ENCODE peak calls at places on chromosomes 13 and 19, in six cellular contexts. Q is trophoblast cell, I is neuronal stem cell, Z is H9, M is IMR-90, U is mesenchymal stem cell. T is an unnamed sample.

GRCh38 chr13:71865858-71866172 is 1.2 kb downstream of the DACH1 start:
- DNase-seq in Q (no peak), I (no peak), Z (peak; percentile 36), M (no peak), U (peak; percentile 43), T (no peak)

GRCh38 chr19:18167975-18168645 is 5.5 kb upstream of the IFI30 start:
- DNase-seq in Q (peak; percentile 51), I (no peak), Z (no peak), M (peak; percentile 16), U (peak; percentile 47), T (peak; percentile 84)

GRCh38 chr19:5799247-5800241 is 5.3 kb upstream of the NRTN start:
- DNase-seq in Q (no peak), I (no peak), Z (no peak), M (no peak), U (no peak), T (no peak)

GRCh38 chr13:109821038-109821545 is 34.7 kb upstream of the IRS2 start:
- DNase-seq in Q (no peak), I (no peak), Z (no peak), M (no peak), U (no peak), T (no peak)

GRCh38 chr19:33193864-33194362 is at the start of gene LRP3:
- DNase-seq in Q (peak; percentile 19), I (no peak), Z (no peak), M (peak; percentile 11), U (peak; percentile 34), T (no peak)

GRCh38 chr19:38076337-38076736 is 147.7 kb downstream of the DPF1 start:
- DNase-seq in Q (no peak), I (no peak), Z (no peak), M (no peak), U (no peak), T (no peak)

GRCh38 chr13:77124423-77124822 is 97.5 kb upstream of the FBXL3 start:
- DNase-seq in Q (no peak), I (no peak), Z (no peak), M (no peak), U (no peak), T (no peak)

GRCh38 chr13:30804474-30804873 is 69.1 kb downstream of the ALOX5AP start:
- DNase-seq in Q (no peak), I (no peak), Z (no peak), M (no peak), U (no peak), T (no peak)

GRCh38 chr19:23440791-23441190 is 45.5 kb upstream of the ZNF91 start:
- DNase-seq in Q (peak; percentile 37), I (no peak), Z (peak; percentile 46), M (no peak), U (no peak), T (peak; percentile 68)

GRCh38 chr19:4660181-4660791 is 9.9 kb downstream of the MYDGF start:
- DNase-seq in Q (peak; percentile 66), I (no peak), Z (peak; percentile 83), M (no peak), U (peak; percentile 22), T (peak; percentile 67)

GRCh38 chr13:51148952-51149573 is 38.0 kb upstream of the C13orf42 start:
- DNase-seq in Q (peak; percentile 41), I (peak; percentile 51), Z (peak; percentile 86), M (peak; percentile 45), U (peak; percentile 54), T (peak; percentile 66)

GRCh38 chr19:31340059-31341025 is 8.9 kb downstream of the TSHZ3 start:
- DNase-seq in Q (no peak), I (no peak), Z (peak; percentile 27), M (peak; percentile 62), U (peak; percentile 42), T (no peak)

GRCh38 chr19:52957591-52957990 is 5.1 kb downstream of the ZNF816 start:
- DNase-seq in Q (no peak), I (no peak), Z (no peak), M (no peak), U (no peak), T (no peak)

GRCh38 chr13:110305949-110306339 is 1.0 kb downstream of the COL4A1 start:
- DNase-seq in Q (no peak), I (no peak), Z (peak; percentile 13), M (no peak), U (peak; percentile 40), T (no peak)

GRCh38 chr13:76225815-76226489 is 589.8 kb downstream of the LMO7 start:
- DNase-seq in Q (peak; percentile 34), I (peak; percentile 6), Z (no peak), M (peak; percentile 90), U (peak; percentile 92), T (no peak)

GRCh38 chr19:17035842-17036424 is 9.3 kb upstream of the CPAMD8 start:
- DNase-seq in Q (peak; percentile 22), I (no peak), Z (no peak), M (no peak), U (no peak), T (no peak)

GRCh38 chr13:93289842-93290241 is 63.2 kb downstream of the GPC6 start:
- DNase-seq in Q (no peak), I (no peak), Z (no peak), M (no peak), U (no peak), T (no peak)

GRCh38 chr19:1411255-1412191 is 4.1 kb downstream of the DAZAP1 start:
- DNase-seq in Q (peak; percentile 44), I (no peak), Z (no peak), M (peak; percentile 54), U (no peak), T (no peak)

GRCh38 chr13:32075150-32075851 is 43.7 kb downstream of the FRY start:
- DNase-seq in Q (no peak), I (no peak), Z (no peak), M (no peak), U (no peak), T (no peak)

GRCh38 chr13:51681037-51681678 is 96.9 kb downstream of the WDFY2 start:
- DNase-seq in Q (peak; percentile 65), I (no peak), Z (no peak), M (peak; percentile 88), U (peak; percentile 72), T (no peak)

GRCh38 chr19:5497297-5497696 is 42.1 kb downstream of the ZNRF4 start:
- DNase-seq in Q (no peak), I (no peak), Z (no peak), M (no peak), U (no peak), T (no peak)

DNA sequence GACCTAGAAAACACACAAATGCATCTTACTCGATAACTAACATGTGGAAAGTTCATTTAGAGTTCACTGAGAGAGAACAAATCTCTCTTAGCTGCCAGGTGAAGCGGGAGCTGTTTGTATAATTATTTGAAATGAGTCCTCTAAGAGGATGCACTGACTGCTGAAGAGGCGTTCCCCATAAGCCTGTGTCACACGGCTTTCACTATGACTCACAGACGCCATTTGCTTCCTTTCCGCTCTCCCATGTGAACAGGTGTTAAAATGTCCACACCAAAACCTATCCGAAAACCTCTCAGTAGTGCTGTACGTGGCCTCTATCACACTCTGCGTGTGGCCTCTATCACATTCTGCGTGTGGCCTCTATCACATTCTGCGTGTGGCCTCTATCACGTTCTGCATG is 101.8 kb downstream of the SOX1 start:
- DNase-seq in Q (no peak), I (no peak), Z (no peak), M (no peak), U (no peak), T (no peak)
- H4K91ac ChIP-seq in Q (no peak overlapping the region), I (peak overlapping the region; percentile 92), Z (no peak overlapping the region), M (no peak overlapping the region), U (no peak overlapping the region), T (no peak overlapping the region)

DNA sequence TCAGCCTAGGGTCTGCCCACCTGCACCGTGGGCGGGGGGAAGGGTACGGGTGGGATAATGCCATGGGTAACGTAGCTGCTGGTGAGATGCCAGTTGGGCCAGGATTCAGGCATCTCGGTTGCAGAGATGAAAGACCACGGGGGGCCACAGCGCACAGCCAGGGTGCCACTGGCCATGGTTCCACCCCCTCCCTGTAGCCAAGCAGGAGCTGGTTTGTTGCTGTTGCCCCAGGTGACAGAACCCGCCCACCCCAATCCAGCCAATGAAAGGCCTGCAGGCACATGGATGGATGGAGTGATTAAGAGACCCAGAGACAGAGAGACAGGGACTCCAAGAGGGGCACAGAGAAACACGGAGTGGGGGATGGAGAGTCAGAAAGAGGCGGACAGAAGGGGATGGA is 1.0 kb upstream of the CGB7 start:
- DNase-seq in Q (no peak), I (no peak), Z (peak; percentile 62), M (peak; percentile 25), U (no peak), T (no peak)
- H4K91ac ChIP-seq in Q (no peak overlapping the region), I (no peak overlapping the region), Z (no peak overlapping the region), M (no peak overlapping the region), U (no peak overlapping the region), T (no peak overlapping the region)

DNA sequence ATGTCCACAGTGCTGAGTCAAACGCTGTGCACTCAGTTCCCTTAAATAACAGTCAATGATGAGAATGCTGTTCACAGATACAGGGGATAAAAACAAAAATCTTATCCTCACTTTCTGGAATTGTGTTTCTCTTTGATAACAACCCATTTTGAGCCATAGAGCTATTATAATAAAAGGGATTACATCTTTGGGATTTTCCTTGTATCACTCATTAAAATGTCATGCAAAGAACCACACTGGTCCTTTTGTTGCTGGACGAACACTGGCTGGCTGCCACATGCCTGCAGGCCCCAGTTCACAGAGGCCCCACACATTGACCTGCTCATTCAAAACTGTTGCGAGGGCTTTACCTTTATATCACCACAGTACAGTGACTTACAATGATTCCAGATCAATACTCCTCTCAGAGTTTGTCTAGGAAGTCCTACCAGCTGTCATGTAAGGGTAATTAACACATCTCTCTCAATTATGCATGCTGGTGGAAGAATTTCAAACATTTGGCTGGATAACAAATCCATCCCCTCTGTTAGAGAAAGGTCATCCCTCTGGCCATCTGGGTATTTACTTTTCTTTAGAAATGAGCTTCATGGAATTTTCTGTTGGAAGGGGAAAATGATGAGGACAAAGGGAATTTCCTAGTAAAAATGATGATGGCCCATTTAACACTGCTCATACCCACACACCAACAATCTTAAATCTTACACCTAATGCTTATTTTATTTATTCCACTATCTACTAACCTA is 85.9 kb downstream of the MBNL2 start:
- DNase-seq in Q (peak; percentile 74), I (peak; percentile 50), Z (no peak), M (peak; percentile 68), U (peak; percentile 66), T (no peak)
- H4K91ac ChIP-seq in Q (no peak overlapping the region), I (no peak overlapping the region), Z (no peak overlapping the region), M (peak overlapping the region; percentile 88), U (no peak overlapping the region), T (no peak overlapping the region)

GRCh38 chr13:41919031-41919740 is 41.7 kb downstream of the VWA8 start:
- DNase-seq in Q (no peak), I (no peak), Z (no peak), M (no peak), U (no peak), T (no peak)

GRCh38 chr13:41917641-41918040 is 43.3 kb downstream of the VWA8 start:
- DNase-seq in Q (no peak), I (no peak), Z (no peak), M (peak; percentile 88), U (peak; percentile 58), T (no peak)

GRCh38 chr13:41915096-41915495 is 45.8 kb downstream of the VWA8 start:
- DNase-seq in Q (no peak), I (no peak), Z (no peak), M (peak; percentile 45), U (peak; percentile 58), T (no peak)

GRCh38 chr13:41916173-41916954 is 44.5 kb downstream of the VWA8 start:
- DNase-seq in Q (peak; percentile 27), I (no peak), Z (no peak), M (peak; percentile 95), U (peak; percentile 92), T (no peak)

GRCh38 chr13:41919741-41920487 is 41.0 kb downstream of the VWA8 start:
- DNase-seq in Q (no peak), I (no peak), Z (no peak), M (no peak), U (no peak), T (no peak)
- H4K91ac ChIP-seq in Q (no peak overlapping the region), I (no peak overlapping the region), Z (no peak overlapping the region), M (no peak overlapping the region), U (peak overlapping the region; percentile 34), T (no peak overlapping the region)

GRCh38 chr13:95553614-95554385 is 1.3 kb downstream of the CLDN10 start:
- DNase-seq in Q (peak; percentile 74), I (no peak), Z (peak; percentile 52), M (no peak), U (peak; percentile 20), T (no peak)
- H4K91ac ChIP-seq in Q (no peak overlapping the region), I (no peak overlapping the region), Z (no peak overlapping the region), M (no peak overlapping the region), U (no peak overlapping the region), T (no peak overlapping the region)

T was measured in H1.